ENCODE peak calls at places on chromosomes 3 and 15, in nine cellular contexts. X is IMR-90, O is A549, D is stomach, U is HCT116, N is ovary, A is GM12892, P is endothelial cell of umbilical vein, F is uterus. K is an unnamed sample.

GRCh38 chr3:155744626-155745324 is at the start of gene PLCH1:
- DNase-seq in P (peak), F (peak), A (peak), U (peak), N (peak), D (peak), X (peak), O (peak), K (peak)

GRCh38 chr3:145518639-145519038 is 642.3 kb downstream of the PLOD2 start:
- DNase-seq in N (no peak), X (no peak), A (no peak), D (no peak), U (no peak), F (no peak), P (no peak), O (no peak), K (no peak)

GRCh38 chr15:81031203-81031602 is 30.5 kb downstream of the TLNRD1 start:
- DNase-seq in P (no peak), X (no peak), F (no peak), A (no peak), U (no peak), N (no peak), D (no peak), O (no peak), K (no peak)

GRCh38 chr3:167929937-167930336 is 165.8 kb downstream of the GOLIM4 start:
- DNase-seq in F (no peak), D (no peak), U (no peak), X (no peak), P (no peak), N (no peak), A (no peak), O (no peak), K (no peak)

GRCh38 chr3:69504232-69504631 is 118.3 kb upstream of the FRMD4B start:
- DNase-seq in U (no peak), N (no peak), O (no peak), D (no peak), X (no peak), A (no peak), P (no peak), F (no peak), K (no peak)

GRCh38 chr3:61725851-61726333 is 164.5 kb downstream of the PTPRG start:
- DNase-seq in F (no peak), D (no peak), A (no peak), N (no peak), X (peak), O (no peak), U (peak), P (no peak), K (no peak)

GRCh38 chr3:129587061-129587460 is 19.4 kb downstream of the PLXND1 start:
- DNase-seq in D (no peak), A (no peak), O (no peak), F (peak), P (no peak), N (no peak), X (no peak), U (no peak), K (no peak)

GRCh38 chr3:72969766-72970165 is 26.8 kb upstream of the PPP4R2 start:
- DNase-seq in U (no peak), F (no peak), D (no peak), A (no peak), P (no peak), N (no peak), X (peak), O (no peak), K (no peak)

GRCh38 chr15:34776706-34777105 is 18.6 kb downstream of the ACTC1 start:
- DNase-seq in U (no peak), A (no peak), F (no peak), N (no peak), P (no peak), D (no peak), X (no peak), O (no peak), K (no peak)

GRCh38 chr3:23969393-23969792 is 24.3 kb downstream of the NR1D2 start:
- DNase-seq in O (no peak), N (no peak), D (no peak), P (no peak), F (no peak), X (no peak), A (no peak), U (no peak), K (no peak)

GRCh38 chr3:24151595-24151994 is 206.5 kb downstream of the NR1D2 start:
- DNase-seq in P (no peak), O (no peak), A (no peak), F (no peak), X (peak), D (no peak), N (no peak), U (no peak), K (peak)

GRCh38 chr3:87182023-87182422 is 45.1 kb upstream of the CHMP2B start:
- DNase-seq in D (no peak), U (no peak), A (no peak), X (no peak), P (no peak), N (no peak), F (no peak), O (no peak), K (no peak)

GRCh38 chr3:78765671-78766485 is 1001.9 kb downstream of the ROBO1 start:
- DNase-seq in N (no peak), P (no peak), A (no peak), D (no peak), F (no peak), X (no peak), U (no peak), O (no peak), K (no peak)

GRCh38 chr15:100740105-100740504 is 137.7 kb downstream of the ASB7 start:
- DNase-seq in F (no peak), D (no peak), O (no peak), N (no peak), A (no peak), X (peak), P (no peak), U (no peak), K (no peak)

GRCh38 chr3:36729204-36730056 is 34.9 kb downstream of the DCLK3 start:
- DNase-seq in X (peak), P (peak), A (no peak), D (no peak), U (peak), O (peak), F (no peak), N (no peak), K (peak)

GRCh38 chr3:172201136-172201989 is 162.0 kb downstream of the FNDC3B start:
- DNase-seq in O (no peak), A (no peak), F (peak), D (peak), U (no peak), X (peak), N (peak), P (peak), K (peak)

GRCh38 chr3:132232231-132232792 is 84.9 kb upstream of the ACP3 start:
- DNase-seq in X (no peak), D (no peak), N (no peak), O (no peak), A (no peak), F (no peak), U (no peak), P (no peak), K (no peak)

GRCh38 chr3:111801697-111802655 is 57.1 kb upstream of the PHLDB2 start:
- DNase-seq in X (peak), D (no peak), A (no peak), F (no peak), P (peak), U (no peak), O (no peak), N (no peak), K (no peak)

GRCh38 chr3:108006077-108006675 is 84.7 kb downstream of the CD47 start:
- DNase-seq in X (no peak), D (peak), F (no peak), A (no peak), U (no peak), N (no peak), O (no peak), P (peak), K (peak)

GRCh38 chr3:37243811-37244748 is 69.7 kb upstream of the LRRFIP2 start:
- DNase-seq in P (peak), X (peak), N (peak), D (peak), U (peak), A (peak), O (peak), F (peak), K (peak)

GRCh38 chr3:38119802-38120689 is 16.9 kb downstream of the ACAA1 start:
- DNase-seq in X (no peak), O (no peak), N (no peak), U (no peak), F (no peak), P (no peak), D (no peak), A (no peak), K (no peak)

GRCh38 chr3:73625124-73625665 is 454 bp upstream of the PDZRN3 start:
- DNase-seq in D (peak), N (peak), P (peak), O (no peak), X (peak), A (no peak), U (no peak), F (peak), K (no peak)

GRCh38 chr3:124985358-124985757 is 50.8 kb upstream of the MUC13 start:
- DNase-seq in U (peak), A (no peak), N (no peak), X (peak), P (no peak), O (peak), F (no peak), D (no peak), K (no peak)

GRCh38 chr3:195467641-195468390 is 25.0 kb upstream of the ACAP2 start:
- DNase-seq in A (no peak), O (no peak), P (no peak), F (no peak), X (peak), D (no peak), N (no peak), U (no peak), K (no peak)

GRCh38 chr3:176867681-176868663 is 329.3 kb downstream of the TBL1XR1 start:
- DNase-seq in F (no peak), U (no peak), X (no peak), O (no peak), P (no peak), N (no peak), D (peak), A (no peak), K (no peak)

GRCh38 chr3:72010044-72010443 is 225.1 kb upstream of the PROK2 start:
- DNase-seq in F (no peak), P (no peak), X (no peak), D (no peak), A (no peak), O (no peak), U (no peak), N (no peak), K (peak)

GRCh38 chr3:27686642-27687041 is 35.5 kb downstream of the EOMES start:
- DNase-seq in X (peak), F (no peak), O (no peak), D (no peak), U (no peak), N (no peak), A (no peak), P (no peak), K (no peak)

GRCh38 chr3:42144209-42144608 is 53.1 kb downstream of the TRAK1 start:
- DNase-seq in N (no peak), D (no peak), U (no peak), A (no peak), X (no peak), F (no peak), O (no peak), P (no peak), K (no peak)

GRCh38 chr3:7144696-7145308 is 283.9 kb downstream of the GRM7 start:
- DNase-seq in U (peak), A (no peak), O (peak), P (peak), D (no peak), X (no peak), F (no peak), N (no peak), K (peak)

GRCh38 chr15:68402432-68403160 is 29.4 kb downstream of the ITGA11 start:
- DNase-seq in X (no peak), O (no peak), P (no peak), D (peak), N (peak), U (no peak), F (peak), A (no peak), K (no peak)

GRCh38 chr3:25468866-25469319 is 40.8 kb downstream of the RARB start:
- DNase-seq in X (no peak), N (peak), U (no peak), A (no peak), F (peak), O (no peak), D (no peak), P (peak), K (no peak)

GRCh38 chr15:71094137-71094536 is 21.1 kb upstream of the THSD4 start:
- DNase-seq in P (no peak), N (no peak), X (no peak), A (no peak), D (no peak), F (no peak), U (no peak), O (no peak), K (no peak)

GRCh38 chr3:141686477-141687280 is 51.4 kb upstream of the RNF7 start:
- DNase-seq in P (peak), F (peak), N (peak), U (no peak), A (no peak), O (no peak), X (peak), D (peak), K (peak)

GRCh38 chr15:97482521-97482920 is 478.0 kb upstream of the ARRDC4 start:
- DNase-seq in P (no peak), A (no peak), O (no peak), F (no peak), U (no peak), N (no peak), X (no peak), D (no peak), K (no peak)

GRCh38 chr15:74594455-74594854 is 21.2 kb upstream of the CLK3 start:
- DNase-seq in D (no peak), X (no peak), O (no peak), P (no peak), A (no peak), N (no peak), U (no peak), F (no peak), K (no peak)

GRCh38 chr15:74599156-74599555 is 16.5 kb upstream of the CLK3 start:
- DNase-seq in O (no peak), D (no peak), P (no peak), F (no peak), A (no peak), X (no peak), U (no peak), N (no peak), K (no peak)

GRCh38 chr15:74603026-74603788 is 12.4 kb upstream of the CLK3 start:
- DNase-seq in N (no peak), U (no peak), O (no peak), P (no peak), A (no peak), X (no peak), D (no peak), F (no peak), K (no peak)

GRCh38 chr15:74595271-74595670 is 20.4 kb upstream of the CLK3 start:
- DNase-seq in F (no peak), O (no peak), U (no peak), X (no peak), P (no peak), D (no peak), N (no peak), A (no peak), K (no peak)

GRCh38 chr15:74598126-74598842 is 17.4 kb upstream of the CLK3 start:
- DNase-seq in O (peak), U (no peak), F (peak), N (peak), D (peak), X (peak), A (peak), P (peak), K (peak)
- TF ChIP-seq POLR2A in O (peak), U (no peak), F (peak), N (no peak), D (no peak), X (no peak), A (no peak), P (peak), K (peak)

GRCh38 chr3:123201557-123202427 is at the start of gene SEC22A:
- DNase-seq in A (peak), D (peak), X (peak), N (peak), U (peak), F (peak), P (peak), O (peak), K (peak)
- TF ChIP-seq POLR2A in A (peak), D (peak), X (peak), N (peak), U (peak), F (peak), P (peak), O (peak), K (peak)

DNA sequence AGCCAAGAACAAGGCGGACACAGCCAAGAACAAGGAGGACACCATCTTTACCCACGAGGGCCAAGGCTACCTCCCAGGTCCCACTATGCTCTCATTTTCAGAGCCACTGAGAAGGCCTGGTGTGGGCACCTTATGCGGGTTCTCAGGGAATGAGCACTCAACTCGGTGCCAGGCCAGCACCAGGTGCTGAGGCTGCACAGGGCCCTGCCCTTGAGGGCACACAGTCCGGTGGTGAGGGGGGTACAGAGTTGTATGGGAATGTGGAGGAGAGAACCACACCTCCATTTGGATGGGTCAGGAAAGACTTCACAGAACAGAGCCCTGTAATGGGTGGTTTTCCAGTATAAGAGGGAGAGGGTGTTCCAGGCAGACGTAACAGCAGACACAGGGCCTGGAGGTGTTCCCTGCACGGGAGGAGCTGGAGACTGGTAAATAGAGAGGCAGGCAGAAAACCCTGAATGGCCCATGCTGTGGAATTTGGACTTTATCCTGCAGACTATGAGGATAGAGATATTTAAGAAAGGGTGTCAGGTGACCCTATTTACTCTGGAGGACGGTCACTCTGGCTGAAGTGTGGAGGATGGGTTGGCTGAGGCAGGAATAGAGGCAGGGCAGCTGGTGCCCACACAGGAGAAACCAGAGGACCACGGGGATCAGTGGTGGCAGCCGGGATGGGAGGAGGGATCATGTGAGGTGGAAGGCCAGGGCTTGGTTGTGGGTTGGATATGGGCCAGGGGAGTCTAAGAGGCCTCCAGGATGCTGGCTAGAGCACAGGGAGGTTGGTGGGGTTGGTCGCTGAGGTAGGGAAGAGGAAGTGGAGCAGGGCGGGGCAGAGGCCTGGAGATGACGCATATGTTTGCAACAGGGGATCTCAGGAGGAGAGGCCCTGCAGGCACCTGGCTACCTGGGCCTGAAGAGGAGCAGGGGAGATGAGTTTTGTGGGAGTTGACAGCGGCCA is 34.6 kb downstream of the CRABP1 start:
- DNase-seq in N (no peak), P (no peak), F (no peak), X (no peak), D (peak), O (peak), A (no peak), U (peak), K (no peak)
- TF ChIP-seq POLR2A in N (no peak), P (no peak), F (no peak), X (no peak), D (no peak), O (no peak), A (no peak), U (no peak), K (no peak)

GRCh38 chr15:55403531-55403930 is 4.6 kb downstream of the CCPG1 start:
- DNase-seq in F (no peak), U (no peak), A (no peak), P (peak), O (no peak), D (no peak), N (no peak), X (peak), K (peak)

GRCh38 chr15:55407631-55407948 is 569 bp downstream of the CCPG1 start:
- DNase-seq in P (no peak), A (no peak), X (peak), F (no peak), D (no peak), N (no peak), O (peak), U (no peak), K (no peak)

GRCh38 chr15:55402707-55403106 is 5.5 kb downstream of the CCPG1 start:
- DNase-seq in P (no peak), U (no peak), O (no peak), F (no peak), N (no peak), X (no peak), A (no peak), D (no peak), K (peak)

DNA sequence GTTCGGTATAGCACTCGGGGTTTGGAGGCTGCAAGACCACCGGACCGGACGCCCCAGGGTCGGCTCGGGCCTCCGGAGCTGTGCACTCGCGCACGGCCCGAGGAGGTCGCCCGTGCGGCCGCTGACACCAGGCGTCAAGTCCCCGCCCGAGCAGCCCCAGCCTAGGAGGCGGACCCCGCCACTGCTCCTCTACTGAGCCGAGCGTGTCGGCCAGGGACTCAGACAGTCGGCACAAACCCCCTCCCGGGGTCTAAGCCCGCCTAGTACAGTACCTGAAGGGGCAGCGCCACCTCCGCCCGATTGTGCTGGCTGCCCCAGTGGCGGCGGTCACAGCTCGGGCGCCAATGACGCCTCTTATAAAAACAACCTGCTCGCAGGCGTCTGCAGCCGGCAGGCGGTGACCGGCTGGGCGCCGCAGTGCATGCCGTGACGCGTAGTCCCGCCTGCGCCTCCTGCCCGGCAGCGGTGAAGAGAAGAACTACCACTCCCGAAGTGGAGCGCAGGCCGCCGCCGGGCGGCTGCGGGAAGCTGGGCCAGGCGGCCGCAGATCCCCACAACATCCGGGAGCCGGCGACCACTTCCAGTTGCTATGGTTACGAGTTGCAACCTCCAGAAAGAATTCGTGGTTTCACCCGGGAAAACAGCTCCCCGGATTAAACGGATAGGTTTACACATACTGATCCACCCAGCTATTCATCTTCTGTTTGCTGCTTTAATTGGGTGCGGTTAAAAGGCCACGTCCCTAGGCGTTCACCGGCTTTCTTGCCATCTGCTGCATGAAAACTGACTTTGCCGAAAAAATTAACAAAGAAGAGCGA is at the start of the genes CCPG1 and PIERCE2:
- DNase-seq in X (peak), F (peak), U (peak), D (peak), N (peak), O (peak), P (peak), A (peak), K (peak)
- TF ChIP-seq POLR2A in X (peak), F (peak), U (no peak), D (peak), N (peak), O (peak), P (peak), A (peak), K (peak)